ENCODE peak calls at places on chromosome 12, in seven cellular contexts. One of them, this sample, is unnamed.

GRCh38 chr12:5792350-5792749 is 152.7 kb downstream of the ANO2 start:
- DNase-seq in A549: no peak
- DNase-seq in ascending aorta: no peak
- DNase-seq in neural progenitor cell: no peak
- DNase-seq in kidney: no peak
- DNase-seq in cardiac fibroblast: no peak
- DNase-seq in Peyer's patch: no peak
- DNase-seq in this sample: no peak

GRCh38 chr12:108565976-108566375 is 3.6 kb downstream of the ISCU start:
- DNase-seq in kidney: peak; percentile 95
- DNase-seq in A549: peak; percentile 48
- DNase-seq in Peyer's patch: peak; percentile 54
- DNase-seq in cardiac fibroblast: peak; percentile 92
- DNase-seq in neural progenitor cell: no peak
- DNase-seq in ascending aorta: peak; percentile 47
- DNase-seq in this sample: peak; percentile 86

GRCh38 chr12:70415987-70416386 is 49.9 kb downstream of the KCNMB4 start:
- DNase-seq in Peyer's patch: no peak
- DNase-seq in kidney: no peak
- DNase-seq in cardiac fibroblast: no peak
- DNase-seq in ascending aorta: no peak
- DNase-seq in neural progenitor cell: no peak
- DNase-seq in A549: no peak
- DNase-seq in this sample: no peak

GRCh38 chr12:74415633-74416032 is 122.0 kb upstream of the ATXN7L3B start:
- DNase-seq in Peyer's patch: no peak
- DNase-seq in neural progenitor cell: peak; percentile 39
- DNase-seq in A549: peak; percentile 36
- DNase-seq in ascending aorta: no peak
- DNase-seq in cardiac fibroblast: peak; percentile 48
- DNase-seq in kidney: no peak
- DNase-seq in this sample: peak; percentile 39

GRCh38 chr12:6915023-6915788 is 826 bp downstream of the ENO2 start:
- DNase-seq in Peyer's patch: no peak
- DNase-seq in A549: peak; percentile 65
- DNase-seq in ascending aorta: no peak
- DNase-seq in kidney: peak; percentile 70
- DNase-seq in neural progenitor cell: peak; percentile 81
- DNase-seq in cardiac fibroblast: no peak
- DNase-seq in this sample: no peak

GRCh38 chr12:58387199-58387598 is 445.8 kb downstream of the ATP23 start:
- DNase-seq in kidney: no peak
- DNase-seq in Peyer's patch: no peak
- DNase-seq in ascending aorta: no peak
- DNase-seq in neural progenitor cell: no peak
- DNase-seq in cardiac fibroblast: peak; percentile 73
- DNase-seq in A549: no peak
- DNase-seq in this sample: peak; percentile 44

GRCh38 chr12:18383203-18383602 is 121.9 kb downstream of the PIK3C2G start:
- DNase-seq in cardiac fibroblast: peak; percentile 97
- DNase-seq in A549: peak; percentile 32
- DNase-seq in Peyer's patch: no peak
- DNase-seq in kidney: no peak
- DNase-seq in neural progenitor cell: no peak
- DNase-seq in ascending aorta: no peak
- DNase-seq in this sample: peak; percentile 96

GRCh38 chr12:12913626-12914388 is 22.4 kb downstream of the GPRC5A start:
- DNase-seq in cardiac fibroblast: no peak
- DNase-seq in kidney: no peak
- DNase-seq in ascending aorta: no peak
- DNase-seq in Peyer's patch: no peak
- DNase-seq in A549: no peak
- DNase-seq in neural progenitor cell: no peak
- DNase-seq in this sample: no peak

GRCh38 chr12:14264777-14265176 is 100.7 kb upstream of the ATF7IP start:
- DNase-seq in A549: no peak
- DNase-seq in ascending aorta: no peak
- DNase-seq in Peyer's patch: no peak
- DNase-seq in neural progenitor cell: no peak
- DNase-seq in kidney: no peak
- DNase-seq in cardiac fibroblast: no peak
- DNase-seq in this sample: no peak

GRCh38 chr12:111076611-111077451 is 156.5 kb upstream of the MYL2 start:
- DNase-seq in Peyer's patch: no peak
- DNase-seq in neural progenitor cell: peak; percentile 21
- DNase-seq in kidney: no peak
- DNase-seq in cardiac fibroblast: no peak
- DNase-seq in A549: no peak
- DNase-seq in ascending aorta: no peak
- DNase-seq in this sample: no peak

GRCh38 chr12:48869191-48869590 is 3.5 kb upstream of the RND1 start:
- DNase-seq in Peyer's patch: no peak
- DNase-seq in kidney: no peak
- DNase-seq in ascending aorta: no peak
- DNase-seq in neural progenitor cell: no peak
- DNase-seq in cardiac fibroblast: no peak
- DNase-seq in A549: no peak
- DNase-seq in this sample: no peak

GRCh38 chr12:618626-619025 is 44.6 kb downstream of the NINJ2 start:
- DNase-seq in kidney: no peak
- DNase-seq in neural progenitor cell: no peak
- DNase-seq in Peyer's patch: no peak
- DNase-seq in cardiac fibroblast: no peak
- DNase-seq in A549: no peak
- DNase-seq in ascending aorta: no peak
- DNase-seq in this sample: no peak

GRCh38 chr12:66776974-66777373 is 98.1 kb upstream of the GRIP1 start:
- DNase-seq in kidney: no peak
- DNase-seq in ascending aorta: no peak
- DNase-seq in neural progenitor cell: no peak
- DNase-seq in cardiac fibroblast: no peak
- DNase-seq in A549: no peak
- DNase-seq in Peyer's patch: peak; percentile 20
- DNase-seq in this sample: no peak

GRCh38 chr12:42162940-42163339 is 18.3 kb upstream of the GXYLT1 start:
- DNase-seq in kidney: no peak
- DNase-seq in Peyer's patch: no peak
- DNase-seq in ascending aorta: no peak
- DNase-seq in neural progenitor cell: no peak
- DNase-seq in A549: no peak
- DNase-seq in cardiac fibroblast: peak; percentile 53
- DNase-seq in this sample: no peak

GRCh38 chr12:81333812-81334211 is 255.9 kb downstream of the ACSS3 start:
- DNase-seq in Peyer's patch: no peak
- DNase-seq in cardiac fibroblast: no peak
- DNase-seq in neural progenitor cell: no peak
- DNase-seq in kidney: no peak
- DNase-seq in A549: no peak
- DNase-seq in ascending aorta: no peak
- DNase-seq in this sample: no peak

GRCh38 chr12:81332054-81332453 is 254.2 kb downstream of the ACSS3 start:
- DNase-seq in ascending aorta: no peak
- DNase-seq in kidney: no peak
- DNase-seq in cardiac fibroblast: no peak
- DNase-seq in neural progenitor cell: no peak
- DNase-seq in A549: no peak
- DNase-seq in Peyer's patch: no peak
- DNase-seq in this sample: no peak

GRCh38 chr12:81330480-81330879 is 252.6 kb downstream of the ACSS3 start:
- DNase-seq in cardiac fibroblast: peak; percentile 8
- DNase-seq in A549: no peak
- DNase-seq in ascending aorta: no peak
- DNase-seq in kidney: no peak
- DNase-seq in neural progenitor cell: no peak
- DNase-seq in Peyer's patch: no peak
- DNase-seq in this sample: no peak

GRCh38 chr12:81327458-81327857 is 249.6 kb downstream of the ACSS3 start:
- DNase-seq in A549: no peak
- DNase-seq in neural progenitor cell: no peak
- DNase-seq in ascending aorta: no peak
- DNase-seq in Peyer's patch: no peak
- DNase-seq in kidney: no peak
- DNase-seq in cardiac fibroblast: no peak
- DNase-seq in this sample: no peak

DNA sequence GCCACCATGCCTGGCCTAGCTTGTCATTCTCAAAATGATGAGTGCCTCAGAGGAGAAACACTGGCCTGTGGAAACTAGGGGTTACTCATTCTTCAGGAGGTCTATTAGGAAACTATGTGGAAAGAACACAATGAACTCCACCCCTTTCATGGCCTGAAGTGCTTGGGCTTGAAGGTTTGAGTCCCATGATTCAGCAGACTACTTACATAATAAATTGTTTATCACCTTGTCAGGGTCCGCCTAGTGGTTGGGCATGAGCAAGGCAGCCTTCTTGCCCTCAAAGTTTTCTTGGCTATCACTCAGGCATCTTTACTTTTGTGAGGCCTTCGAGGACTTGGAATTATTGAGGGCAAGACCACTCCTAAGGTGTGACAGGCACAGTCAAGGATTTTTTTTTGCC is 251.2 kb downstream of the ACSS3 start:
- DNase-seq in A549: no peak
- DNase-seq in neural progenitor cell: peak; percentile 39
- DNase-seq in kidney: no peak
- DNase-seq in Peyer's patch: no peak
- DNase-seq in ascending aorta: no peak
- DNase-seq in cardiac fibroblast: peak; percentile 41
- DNase-seq in this sample: peak; percentile 6
- TF ChIP-seq CTCF in A549: no peak
- TF ChIP-seq CTCF in neural progenitor cell: peak; percentile 62
- TF ChIP-seq CTCF in kidney: no peak
- TF ChIP-seq CTCF in Peyer's patch: peak; percentile 9
- TF ChIP-seq CTCF in ascending aorta: no peak
- TF ChIP-seq CTCF in cardiac fibroblast: peak; percentile 30
- TF ChIP-seq CTCF in this sample: peak; percentile 36

GRCh38 chr12:130356222-130356621 is 18.5 kb downstream of the PIWIL1 start:
- DNase-seq in cardiac fibroblast: no peak
- DNase-seq in neural progenitor cell: no peak
- DNase-seq in Peyer's patch: no peak
- DNase-seq in A549: no peak
- DNase-seq in kidney: no peak
- DNase-seq in ascending aorta: no peak
- DNase-seq in this sample: no peak

GRCh38 chr12:130357241-130357640 is 19.6 kb downstream of the PIWIL1 start:
- DNase-seq in neural progenitor cell: no peak
- DNase-seq in A549: no peak
- DNase-seq in kidney: no peak
- DNase-seq in cardiac fibroblast: no peak
- DNase-seq in ascending aorta: no peak
- DNase-seq in Peyer's patch: no peak
- DNase-seq in this sample: no peak

GRCh38 chr12:130354407-130354806 is 16.7 kb downstream of the PIWIL1 start:
- DNase-seq in ascending aorta: no peak
- DNase-seq in kidney: no peak
- DNase-seq in cardiac fibroblast: no peak
- DNase-seq in Peyer's patch: no peak
- DNase-seq in A549: no peak
- DNase-seq in neural progenitor cell: no peak
- DNase-seq in this sample: no peak

GRCh38 chr12:130362060-130362459 is 24.4 kb downstream of the PIWIL1 start:
- DNase-seq in ascending aorta: no peak
- DNase-seq in cardiac fibroblast: no peak
- DNase-seq in Peyer's patch: no peak
- DNase-seq in A549: no peak
- DNase-seq in kidney: no peak
- DNase-seq in neural progenitor cell: no peak
- DNase-seq in this sample: no peak

DNA sequence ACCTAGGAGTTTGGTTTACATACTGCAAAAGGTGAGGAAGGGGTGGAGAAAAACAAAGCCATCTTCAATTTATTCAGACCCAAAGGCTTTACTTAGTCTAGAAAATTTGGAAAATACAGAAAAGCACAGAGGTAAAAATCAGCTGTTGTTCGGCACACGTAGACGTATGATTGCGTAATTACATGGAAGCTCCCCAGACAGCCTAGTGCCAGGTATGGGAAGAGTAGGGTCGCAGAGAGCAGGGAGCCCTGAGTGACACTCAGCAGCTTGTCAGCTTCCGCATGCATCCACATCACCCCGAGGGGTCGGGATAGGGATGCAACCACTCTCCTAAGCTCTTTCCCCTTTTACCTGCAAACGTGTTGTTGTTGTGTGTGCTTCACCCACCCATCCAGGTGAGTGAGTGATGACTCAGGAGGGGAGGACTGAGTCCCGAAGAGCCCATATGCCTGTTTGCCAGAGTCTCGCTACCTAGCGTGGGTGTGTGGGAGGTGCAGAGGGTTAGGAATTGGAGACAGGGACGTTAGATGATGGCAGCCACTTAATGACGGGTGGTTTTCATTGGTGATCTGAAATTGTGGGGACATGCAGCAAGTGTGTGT is 20.1 kb downstream of the PIWIL1 start:
- DNase-seq in cardiac fibroblast: no peak
- DNase-seq in ascending aorta: no peak
- DNase-seq in neural progenitor cell: no peak
- DNase-seq in Peyer's patch: no peak
- DNase-seq in kidney: no peak
- DNase-seq in A549: no peak
- DNase-seq in this sample: no peak
- H3K4me3 ChIP-seq in cardiac fibroblast: no peak overlapping the region
- H3K4me3 ChIP-seq in ascending aorta: no peak overlapping the region
- H3K4me3 ChIP-seq in neural progenitor cell: no peak overlapping the region
- H3K4me3 ChIP-seq in Peyer's patch: no peak overlapping the region
- H3K4me3 ChIP-seq in kidney: peak overlapping the region; percentile 37
- H3K4me3 ChIP-seq in A549: no peak overlapping the region
- H3K4me3 ChIP-seq in this sample: no peak overlapping the region

DNA sequence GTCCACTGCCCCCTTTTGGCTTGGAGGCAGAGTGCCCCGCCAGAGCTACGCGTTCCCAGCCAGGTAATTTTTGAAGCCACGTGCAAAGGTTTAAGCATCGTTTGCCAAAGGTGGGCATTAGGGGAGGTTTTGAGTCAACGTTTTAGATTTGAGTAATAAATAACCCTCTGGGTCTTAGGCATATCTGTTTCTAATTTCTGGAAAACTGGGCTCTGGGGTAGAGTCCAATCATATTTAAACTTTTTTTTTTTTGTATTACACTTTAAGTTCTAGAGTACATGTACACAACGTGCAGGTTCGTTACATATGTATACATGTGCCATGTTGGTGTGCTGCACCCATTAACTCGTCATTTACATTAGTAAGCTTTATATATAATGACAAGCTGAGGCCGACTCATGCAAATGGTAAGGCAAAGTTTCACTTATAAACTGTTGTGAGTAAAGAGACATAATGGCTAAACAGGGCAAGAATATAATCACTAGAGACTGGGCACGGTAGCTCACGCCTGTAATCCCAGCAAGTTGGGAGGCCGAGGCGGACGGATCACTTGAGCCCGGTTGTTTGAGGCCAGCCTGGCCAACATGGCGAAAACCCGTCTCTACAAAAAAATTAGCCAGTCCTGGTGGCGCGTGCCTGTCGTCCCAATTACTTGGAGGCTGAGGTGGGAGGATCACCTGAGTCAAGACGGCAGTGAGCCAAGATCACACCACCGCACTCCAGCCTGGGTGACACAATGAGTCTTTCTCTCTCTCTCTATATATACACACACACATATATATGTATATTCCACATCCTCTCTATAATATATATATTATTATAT is 491 bp upstream of the NR2C1 start:
- DNase-seq in cardiac fibroblast: no peak
- DNase-seq in kidney: peak; percentile 32
- DNase-seq in ascending aorta: no peak
- DNase-seq in Peyer's patch: no peak
- DNase-seq in A549: no peak
- DNase-seq in neural progenitor cell: no peak
- DNase-seq in this sample: no peak
- TF ChIP-seq CTCF in cardiac fibroblast: peak; percentile 87
- TF ChIP-seq CTCF in kidney: peak; percentile 85
- TF ChIP-seq CTCF in ascending aorta: peak; percentile 79
- TF ChIP-seq CTCF in Peyer's patch: peak; percentile 69
- TF ChIP-seq CTCF in A549: peak; percentile 70
- TF ChIP-seq CTCF in neural progenitor cell: peak; percentile 81
- TF ChIP-seq CTCF in this sample: peak; percentile 87

GRCh38 chr12:26843306-26843705 is 10.3 kb upstream of the ITPR2 start:
- DNase-seq in Peyer's patch: no peak
- DNase-seq in ascending aorta: no peak
- DNase-seq in A549: no peak
- DNase-seq in kidney: no peak
- DNase-seq in neural progenitor cell: no peak
- DNase-seq in cardiac fibroblast: no peak
- DNase-seq in this sample: no peak
- H3K4me3 ChIP-seq in Peyer's patch: no peak overlapping the region
- H3K4me3 ChIP-seq in ascending aorta: no peak overlapping the region
- H3K4me3 ChIP-seq in A549: no peak overlapping the region
- H3K4me3 ChIP-seq in kidney: no peak overlapping the region
- H3K4me3 ChIP-seq in neural progenitor cell: no peak overlapping the region
- H3K4me3 ChIP-seq in cardiac fibroblast: no peak overlapping the region
- H3K4me3 ChIP-seq in this sample: no peak overlapping the region

This sample was measured in fibroblast of pulmonary artery.